ENCODE peak calls at places on chromosomes 4 and X, in ten cellular contexts. L, E, D, J, M, U, T, P, I and N are unnamed samples.

GRCh38 chr4:123866796-123867195 is 470.2 kb downstream of the SPRY1 start:
- DNase-seq in L (no peak), E (no peak), D (no peak), J (no peak), M (no peak), U (no peak), T (no peak), P (no peak), I (no peak), N (no peak)

GRCh38 chrX:41116948-41117347 is 31.7 kb downstream of the USP9X start:
- DNase-seq in L (no peak), E (no peak), D (no peak), J (no peak), M (no peak), U (no peak), T (no peak), P (no peak), I (no peak), N (no peak)

GRCh38 chrX:139429913-139430312 is 100.6 kb upstream of the F9 start:
- DNase-seq in L (no peak), E (no peak), D (no peak), J (peak), M (no peak), U (no peak), T (no peak), P (no peak), I (no peak), N (peak)

GRCh38 chr4:128394778-128395177 is 107.2 kb upstream of the PGRMC2 start:
- DNase-seq in L (no peak), E (peak), D (no peak), J (peak), M (no peak), U (no peak), T (no peak), P (no peak), I (no peak), N (no peak)

GRCh38 chr4:82954212-82954611 is 53.7 kb downstream of the THAP9 start:
- DNase-seq in L (no peak), E (no peak), D (no peak), J (peak), M (no peak), U (no peak), T (no peak), P (no peak), I (no peak), N (no peak)

GRCh38 chrX:35439692-35440091 is 358.4 kb upstream of the MAGEB16 start:
- DNase-seq in L (no peak), E (no peak), D (no peak), J (no peak), M (no peak), U (no peak), T (no peak), P (no peak), I (no peak), N (no peak)

GRCh38 chrX:51440365-51440764 is 56.0 kb downstream of the NUDT11 start:
- DNase-seq in L (no peak), E (no peak), D (no peak), J (no peak), M (no peak), U (no peak), T (no peak), P (no peak), I (no peak), N (no peak)

GRCh38 chr4:100591156-100591876 is 73.5 kb upstream of the EMCN start:
- DNase-seq in L (no peak), E (no peak), D (no peak), J (no peak), M (no peak), U (no peak), T (no peak), P (no peak), I (peak), N (no peak)

GRCh38 chr4:8221476-8221875 is 22.4 kb downstream of the SH3TC1 start:
- DNase-seq in L (no peak), E (no peak), D (no peak), J (peak), M (no peak), U (no peak), T (no peak), P (no peak), I (no peak), N (peak)

GRCh38 chr4:40842725-40843401 is 93.1 kb downstream of the NSUN7 start:
- DNase-seq in L (no peak), E (no peak), D (no peak), J (no peak), M (no peak), U (no peak), T (no peak), P (no peak), I (no peak), N (peak)